ENCODE peak calls at places on chromosomes 5 and 9, in six cellular contexts. G is HFFc6; H is cardiac muscle cell; J is M059J; B is NCI-H1092 treated with DMSO at 0.1 percent for 48 hours; W is activated CD8-positive, alpha-beta memory T cell treated with anti-CD3 and anti-CD28 coated beads, Interleukin-2, amount 10 ng/mL, durations not matched to agents 7 days and 5 days. M is an unnamed sample.

GRCh38 chr5:43192558-43193170 is 639 bp downstream of the NIM1K start:
- DNase-seq in G (peak), H (peak), J (peak), B (no peak), W (peak), M (no peak)

GRCh38 chr9:21711504-21711903 is 90.9 kb upstream of the MTAP start:
- DNase-seq in G (peak), H (no peak), J (peak), B (no peak), W (no peak), M (no peak)

GRCh38 chr5:159928122-159928960 is 12.1 kb downstream of the ADRA1B start:
- DNase-seq in G (peak), H (peak), J (peak), B (no peak), W (no peak), M (peak)

GRCh38 chr5:16572289-16573015 is 44.3 kb downstream of the RETREG1 start:
- DNase-seq in G (no peak), H (no peak), J (no peak), B (no peak), W (no peak), M (no peak)

GRCh38 chr5:93246093-93246855 is 334.7 kb downstream of the NR2F1-AS1 start:
- DNase-seq in G (no peak), H (peak), J (no peak), B (peak), W (no peak), M (peak)

GRCh38 chr5:61575103-61575502 is 243.0 kb downstream of the ZSWIM6 start:
- DNase-seq in G (peak), H (peak), J (peak), B (no peak), W (no peak), M (peak)

GRCh38 chr9:129174724-129175514 is 3.1 kb downstream of the IER5L start:
- DNase-seq in G (peak), H (peak), J (peak), B (peak), W (peak), M (peak)

GRCh38 chr9:93549636-93550035 is 26.7 kb upstream of the PHF2 start:
- DNase-seq in G (no peak), H (no peak), J (no peak), B (no peak), W (no peak), M (no peak)

GRCh38 chr9:83220737-83221136 is 157.8 kb upstream of the RASEF start:
- DNase-seq in G (peak), H (peak), J (peak), B (no peak), W (peak), M (peak)

GRCh38 chr9:8627944-8628679 is 828.5 kb upstream of the DMAC1 start:
- DNase-seq in G (no peak), H (no peak), J (no peak), B (peak), W (no peak), M (no peak)

GRCh38 chr9:90309809-90310522 is 332.7 kb downstream of the DIRAS2 start:
- DNase-seq in G (no peak), H (no peak), J (no peak), B (peak), W (no peak), M (no peak)

GRCh38 chr5:16593013-16593412 is 23.8 kb downstream of the RETREG1 start:
- DNase-seq in G (peak), H (no peak), J (peak), B (no peak), W (no peak), M (peak)

GRCh38 chr5:54361683-54362411 is 51.5 kb upstream of the ARL15 start:
- DNase-seq in G (no peak), H (peak), J (peak), B (no peak), W (no peak), M (no peak)

GRCh38 chr5:39016587-39017275 is 57.5 kb downstream of the RICTOR start:
- DNase-seq in G (no peak), H (no peak), J (peak), B (no peak), W (no peak), M (no peak)